ENCODE peak calls at places on chromosome 7, in four cellular contexts. One of them, this sample, is unnamed.

GRCh38 chr7:121081327-121081936 is 92.9 kb downstream of the CPED1 start:
- DNase-seq in OCI-LY7: peak; percentile 51
- DNase-seq in cerebellar cortex: peak; percentile 76
- DNase-seq in RCC 7860: peak; percentile 61
- DNase-seq in this sample: peak; percentile 29

GRCh38 chr7:45155357-45155900 is 2.2 kb upstream of the RAMP3 start:
- DNase-seq in cerebellar cortex: no peak
- DNase-seq in RCC 7860: no peak
- DNase-seq in OCI-LY7: no peak
- DNase-seq in this sample: no peak

GRCh38 chr7:158840604-158841003 is 11.3 kb upstream of the ESYT2 start:
- DNase-seq in cerebellar cortex: no peak
- DNase-seq in RCC 7860: no peak
- DNase-seq in OCI-LY7: no peak
- DNase-seq in this sample: no peak

GRCh38 chr7:116395125-116395791 is 104.3 kb upstream of the CAV2 start:
- DNase-seq in RCC 7860: peak; percentile 93
- DNase-seq in OCI-LY7: no peak
- DNase-seq in cerebellar cortex: no peak
- DNase-seq in this sample: peak; percentile 23

GRCh38 chr7:46695045-46695708 is 774.1 kb upstream of the IGFBP3 start:
- DNase-seq in OCI-LY7: no peak
- DNase-seq in cerebellar cortex: no peak
- DNase-seq in RCC 7860: no peak
- DNase-seq in this sample: no peak

GRCh38 chr7:30779574-30779973 is 8.4 kb downstream of the MINDY4 start:
- DNase-seq in RCC 7860: no peak
- DNase-seq in OCI-LY7: no peak
- DNase-seq in cerebellar cortex: no peak
- DNase-seq in this sample: no peak

GRCh38 chr7:18975276-18975675 is 142.2 kb downstream of the TWIST1 start:
- DNase-seq in cerebellar cortex: no peak
- DNase-seq in RCC 7860: peak; percentile 16
- DNase-seq in OCI-LY7: no peak
- DNase-seq in this sample: no peak

GRCh38 chr7:111734955-111735660 is 172.8 kb upstream of the IMMP2L start:
- DNase-seq in OCI-LY7: no peak
- DNase-seq in cerebellar cortex: no peak
- DNase-seq in RCC 7860: no peak
- DNase-seq in this sample: no peak

GRCh38 chr7:111460695-111461094 is 101.6 kb downstream of the IMMP2L start:
- DNase-seq in RCC 7860: no peak
- DNase-seq in cerebellar cortex: no peak
- DNase-seq in OCI-LY7: no peak
- DNase-seq in this sample: no peak

GRCh38 chr7:97868788-97869187 is 3.4 kb downstream of the ASNS start:
- DNase-seq in OCI-LY7: no peak
- DNase-seq in cerebellar cortex: no peak
- DNase-seq in RCC 7860: no peak
- DNase-seq in this sample: no peak

GRCh38 chr7:113209449-113210203 is 91.3 kb upstream of the SMIM30 start:
- DNase-seq in OCI-LY7: no peak
- DNase-seq in cerebellar cortex: no peak
- DNase-seq in RCC 7860: no peak
- DNase-seq in this sample: no peak

GRCh38 chr7:30932562-30932961 is 20.9 kb downstream of the AQP1 start:
- DNase-seq in OCI-LY7: no peak
- DNase-seq in cerebellar cortex: no peak
- DNase-seq in RCC 7860: no peak
- DNase-seq in this sample: peak; percentile 3

This sample was measured in iPS-NIHi11.